ENCODE peak calls at places on chromosomes 16 and 17, in four cellular contexts. R, G, T and Z are unnamed samples.

GRCh38 chr16:7405166-7405565 is 72.5 kb downstream of the RBFOX1 start:
- DNase-seq in G (no peak), T (no peak), R (peak), Z (peak)

GRCh38 chr16:79267781-79268180 is 332.8 kb downstream of the MAF start:
- DNase-seq in G (no peak), R (no peak), T (no peak), Z (no peak)

GRCh38 chr17:7241047-7241733 is 1.1 kb downstream of the GABARAP start:
- DNase-seq in G (no peak), T (no peak), R (no peak), Z (no peak)

GRCh38 chr17:40316571-40317344 is 7.8 kb downstream of the RARA start:
- DNase-seq in G (no peak), T (peak), R (peak), Z (no peak)

GRCh38 chr16:81564368-81565060 is 119.9 kb downstream of the CMIP start:
- DNase-seq in T (no peak), R (no peak), G (no peak), Z (no peak)

GRCh38 chr17:38685485-38685884 is 10.7 kb upstream of the EPOP start:
- DNase-seq in T (no peak), G (no peak), R (no peak), Z (no peak)

GRCh38 chr16:48446534-48446920 is 61.3 kb upstream of the SIAH1 start:
- DNase-seq in G (no peak), R (no peak), T (no peak), Z (no peak)

GRCh38 chr17:38556234-38556633 is 49.5 kb downstream of the SRCIN1 start:
- DNase-seq in T (no peak), R (no peak), G (no peak), Z (no peak)

GRCh38 chr17:66619196-66619595 is 215.7 kb upstream of the CACNG5 start:
- DNase-seq in R (no peak), T (no peak), G (no peak), Z (no peak)

GRCh38 chr16:87330257-87330624 is 13.0 kb upstream of the C16orf95 start:
- DNase-seq in G (no peak), R (no peak), T (no peak), Z (no peak)

GRCh38 chr17:2399572-2400473 is 1.0 kb downstream of the MNT start:
- DNase-seq in G (peak), T (peak), R (peak), Z (peak)

GRCh38 chr17:47700471-47701449 is 6.8 kb downstream of the TBKBP1 start:
- DNase-seq in G (no peak), T (no peak), R (peak), Z (no peak)

GRCh38 chr17:73315481-73315880 is 3.7 kb upstream of the CDC42EP4 start:
- DNase-seq in T (no peak), G (no peak), R (no peak), Z (no peak)

GRCh38 chr16:82432261-82432660 is 194.5 kb upstream of the CDH13 start:
- DNase-seq in R (no peak), T (no peak), G (no peak), Z (no peak)